ENCODE peak calls at places on chromosomes 3 and 15, in eight cellular contexts. E, Y, V, A, D, Q, T and P are unnamed samples.

GRCh38 chr3:152126260-152126659 is 142.5 kb upstream of the MBNL1 start:
- DNase-seq in E (no peak), V (no peak), Y (no peak), A (peak), D (no peak), T (no peak), Q (no peak), P (peak)

GRCh38 chr3:190326361-190326760 is 4.1 kb upstream of the CLDN1 start:
- DNase-seq in Y (no peak), E (no peak), T (no peak), V (no peak), Q (no peak), A (no peak), D (no peak), P (no peak)

GRCh38 chr3:42226470-42227425 is 39.2 kb downstream of the CCK start:
- DNase-seq in Q (no peak), E (no peak), V (no peak), Y (no peak), A (no peak), D (no peak), T (no peak), P (no peak)

GRCh38 chr3:100910986-100911385 is 82.2 kb downstream of the ABI3BP start:
- DNase-seq in E (no peak), A (no peak), Y (no peak), Q (no peak), V (no peak), D (no peak), T (no peak), P (no peak)

GRCh38 chr15:26243382-26243781 is 380.3 kb upstream of the ATP10A start:
- DNase-seq in D (no peak), T (no peak), V (no peak), Q (no peak), E (no peak), Y (no peak), A (no peak), P (no peak)

GRCh38 chr3:150035400-150035799 is 64.7 kb upstream of the PFN2 start:
- DNase-seq in Q (no peak), A (no peak), D (no peak), E (no peak), T (no peak), V (peak), Y (no peak), P (peak)

GRCh38 chr15:33655488-33655887 is 312.8 kb upstream of the CHRM5 start:
- DNase-seq in E (no peak), A (no peak), T (no peak), D (no peak), Q (no peak), Y (no peak), V (no peak), P (no peak)

GRCh38 chr3:13282528-13282985 is 137.6 kb downstream of the NUP210 start:
- DNase-seq in T (no peak), D (peak), V (peak), A (no peak), E (no peak), Y (no peak), Q (peak), P (no peak)

GRCh38 chr15:52018244-52018643 is 775 bp upstream of the MAPK6 start:
- DNase-seq in V (no peak), T (no peak), A (peak), Q (peak), Y (no peak), E (no peak), D (no peak), P (no peak)

GRCh38 chr3:11629716-11630115 is 14.0 kb downstream of the VGLL4 start:
- DNase-seq in A (peak), T (no peak), Q (no peak), Y (no peak), D (no peak), E (no peak), V (no peak), P (no peak)

GRCh38 chr15:58043192-58043903 is 22.2 kb downstream of the ALDH1A2 start:
- DNase-seq in V (peak), A (peak), T (peak), Y (no peak), E (peak), D (peak), Q (peak), P (peak)

GRCh38 chr3:14803101-14803980 is 15.4 kb upstream of the FGD5 start:
- DNase-seq in V (peak), A (no peak), E (no peak), Y (no peak), Q (peak), D (peak), T (no peak), P (no peak)

GRCh38 chr3:50450135-50450911 is 53.1 kb downstream of the CACNA2D2 start:
- DNase-seq in V (peak), A (peak), E (peak), T (peak), Y (peak), Q (no peak), D (peak), P (no peak)

GRCh38 chr3:113947372-113948014 is at the start of gene ZDHHC23:
- DNase-seq in V (peak), E (peak), A (peak), D (peak), Y (peak), T (peak), Q (peak), P (peak)

GRCh38 chr3:9113040-9113439 is 136.4 kb downstream of the SRGAP3 start:
- DNase-seq in T (no peak), V (no peak), Y (no peak), D (no peak), E (no peak), A (no peak), Q (no peak), P (no peak)

GRCh38 chr3:9109570-9109914 is 139.9 kb downstream of the SRGAP3 start:
- DNase-seq in E (no peak), A (no peak), D (no peak), V (no peak), Y (no peak), Q (no peak), T (no peak), P (no peak)

GRCh38 chr3:9110802-9111201 is 138.6 kb downstream of the SRGAP3 start:
- DNase-seq in Y (no peak), D (no peak), T (no peak), Q (no peak), A (no peak), V (no peak), E (no peak), P (no peak)

GRCh38 chr3:9110316-9110715 is 139.1 kb downstream of the SRGAP3 start:
- DNase-seq in D (no peak), A (no peak), T (no peak), V (no peak), E (no peak), Y (no peak), Q (no peak), P (no peak)

DNA sequence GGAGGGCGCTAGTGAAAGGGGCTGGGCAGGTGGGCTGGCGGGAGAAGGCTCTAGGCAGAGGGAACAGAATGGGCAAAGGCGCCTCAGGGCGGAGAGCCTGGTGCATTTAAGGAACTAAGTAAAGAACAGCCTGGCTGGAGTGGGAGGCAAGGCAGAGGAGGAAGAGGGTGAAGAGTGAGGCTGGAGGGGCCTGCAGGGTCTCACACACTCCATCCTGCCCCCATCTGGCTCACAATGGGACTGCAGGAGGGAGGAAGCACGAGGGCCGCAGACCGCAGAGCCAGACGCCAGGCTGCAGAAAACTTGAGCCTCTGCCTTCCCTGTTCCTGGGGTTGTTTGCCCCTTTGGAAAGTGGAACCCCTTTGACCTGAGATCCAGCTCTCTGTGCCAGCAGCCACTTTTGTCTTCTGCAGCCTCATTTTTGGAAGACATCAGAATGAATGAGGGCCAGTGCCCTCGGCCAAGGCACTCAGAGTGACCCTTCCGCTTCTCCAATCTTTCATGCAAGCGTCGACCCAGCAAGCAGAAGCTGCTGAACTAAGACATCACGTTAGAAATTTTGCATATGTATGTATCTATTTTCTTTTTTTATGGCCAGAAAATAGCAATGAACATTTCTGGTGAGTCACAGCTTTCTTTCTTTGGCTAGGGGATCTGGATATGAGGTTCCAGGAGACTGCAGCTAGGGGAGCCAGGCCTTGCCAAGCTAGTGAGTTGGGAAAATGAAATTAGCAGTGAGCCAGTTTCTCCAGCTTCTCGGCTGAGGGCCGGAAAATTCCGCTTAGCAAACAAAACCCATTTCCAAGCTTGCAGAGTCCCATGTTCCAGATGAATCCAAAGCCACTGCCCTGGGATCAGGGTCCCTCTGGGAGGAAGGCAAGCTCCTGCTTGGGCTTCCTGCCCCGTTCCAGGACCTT is 137.8 kb downstream of the SRGAP3 start:
- DNase-seq in Q (no peak), D (no peak), A (no peak), T (peak), Y (no peak), V (peak), E (peak), P (no peak)
- TF ChIP-seq CTCF in Q (peak), D (no peak), A (no peak), T (no peak), Y (no peak), V (no peak), E (no peak), P (peak)

GRCh38 chr15:101351736-101352135 is 56.7 kb upstream of the SNRPA1 start:
- DNase-seq in A (no peak), V (no peak), Y (no peak), T (no peak), D (no peak), E (no peak), Q (no peak), P (no peak)
- H3K4me3 ChIP-seq in A (no peak), V (no peak), Y (no peak), T (no peak), D (no peak), E (no peak), Q (no peak), P (no peak)

GRCh38 chr3:116512931-116513330 is 67.6 kb upstream of the LSAMP start:
- DNase-seq in V (no peak), Y (no peak), A (no peak), T (no peak), E (no peak), D (no peak), Q (no peak), P (no peak)

GRCh38 chr3:116512281-116512680 is 67.0 kb upstream of the LSAMP start:
- DNase-seq in D (no peak), Q (no peak), E (no peak), Y (no peak), V (no peak), A (no peak), T (no peak), P (no peak)

GRCh38 chr3:116517308-116517707 is 72.0 kb upstream of the LSAMP start:
- DNase-seq in V (no peak), A (peak), Y (no peak), D (peak), T (no peak), Q (no peak), E (no peak), P (peak)
- TF ChIP-seq CTCF in V (no peak), A (peak), Y (no peak), D (peak), T (no peak), Q (peak), E (no peak), P (peak)

GRCh38 chr15:43928152-43928551 is 101.3 kb downstream of the WDR76 start:
- DNase-seq in D (no peak), Q (no peak), V (no peak), E (no peak), A (no peak), T (no peak), Y (no peak), P (no peak)
- H3K4me3 ChIP-seq in D (no peak), Q (no peak), V (no peak), E (no peak), A (no peak), T (no peak), Y (no peak), P (no peak)

DNA sequence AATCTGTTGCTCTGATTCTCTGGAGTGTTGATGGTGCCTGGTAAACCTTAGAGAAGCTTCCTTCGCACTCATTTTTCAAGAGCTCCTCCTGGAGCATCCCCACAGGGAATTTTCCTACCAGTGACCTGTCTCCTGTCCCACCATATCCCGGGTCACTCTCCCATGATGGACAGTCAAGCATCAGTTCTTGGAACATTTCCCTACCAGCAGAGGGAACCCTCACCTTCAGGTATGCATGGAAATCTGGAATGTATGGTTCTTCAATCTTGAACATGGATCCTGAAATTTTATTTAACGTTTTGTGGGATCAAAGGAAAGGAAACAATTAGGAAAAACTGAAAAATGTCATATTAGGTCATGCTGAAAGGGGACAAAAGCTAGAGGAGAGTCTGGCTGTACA is 153.8 kb downstream of the SPATA16 start:
- DNase-seq in A (no peak), E (no peak), D (peak), Q (peak), Y (no peak), V (no peak), T (no peak), P (no peak)
- TF ChIP-seq CTCF in A (no peak), E (no peak), D (peak), Q (peak), Y (no peak), V (no peak), T (no peak), P (no peak)

DNA sequence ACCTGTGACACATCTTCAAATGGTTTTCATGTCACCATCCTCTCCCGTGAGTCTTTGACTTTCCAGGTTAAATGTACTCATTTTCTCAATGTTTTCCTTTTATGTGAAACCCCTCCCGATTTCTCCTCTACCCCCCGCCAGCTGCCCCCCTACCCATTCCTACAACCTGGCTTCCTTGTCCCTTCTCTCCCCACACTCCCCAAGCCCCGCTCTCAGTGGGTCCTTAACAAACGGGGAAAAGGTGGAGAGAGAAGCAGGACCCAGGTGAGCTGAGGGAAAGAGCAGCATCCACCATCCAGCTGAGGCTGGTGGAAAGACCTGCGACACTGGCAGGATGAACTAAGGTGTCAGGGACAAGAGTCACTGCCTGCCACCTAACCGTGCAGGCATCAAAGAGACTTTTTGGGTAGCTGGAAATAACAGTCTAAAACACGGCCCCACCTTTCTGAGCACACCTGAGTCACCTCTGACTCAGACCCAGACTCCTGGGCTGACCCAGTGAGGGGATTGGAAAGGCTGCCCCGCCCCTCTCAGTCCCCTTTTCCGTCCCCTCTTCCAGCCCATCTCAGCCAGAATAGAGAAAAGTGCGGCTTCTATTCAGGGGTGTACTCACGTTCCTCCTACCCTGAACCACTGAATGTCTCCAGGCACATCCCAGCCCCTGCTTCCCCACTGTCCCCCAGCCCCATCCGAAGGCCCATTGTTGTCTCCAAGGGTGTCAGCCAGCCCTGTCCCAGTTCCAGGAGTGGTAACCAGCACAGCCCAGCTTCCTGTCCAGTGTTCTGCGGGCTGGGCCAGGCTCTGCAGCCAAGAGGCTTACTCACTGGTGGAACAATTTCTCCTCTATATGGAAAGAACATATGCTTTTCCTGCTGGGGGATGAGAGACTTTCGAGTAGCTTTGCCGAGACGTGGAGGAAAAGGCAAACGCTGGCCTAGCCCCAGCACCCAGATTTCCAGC is 20.4 kb downstream of the ISG20 start:
- DNase-seq in A (peak), D (no peak), Q (peak), Y (no peak), E (no peak), T (no peak), V (no peak), P (no peak)
- H3K4me3 ChIP-seq in A (no peak), D (no peak), Q (peak), Y (no peak), E (no peak), T (no peak), V (no peak), P (no peak)

DNA sequence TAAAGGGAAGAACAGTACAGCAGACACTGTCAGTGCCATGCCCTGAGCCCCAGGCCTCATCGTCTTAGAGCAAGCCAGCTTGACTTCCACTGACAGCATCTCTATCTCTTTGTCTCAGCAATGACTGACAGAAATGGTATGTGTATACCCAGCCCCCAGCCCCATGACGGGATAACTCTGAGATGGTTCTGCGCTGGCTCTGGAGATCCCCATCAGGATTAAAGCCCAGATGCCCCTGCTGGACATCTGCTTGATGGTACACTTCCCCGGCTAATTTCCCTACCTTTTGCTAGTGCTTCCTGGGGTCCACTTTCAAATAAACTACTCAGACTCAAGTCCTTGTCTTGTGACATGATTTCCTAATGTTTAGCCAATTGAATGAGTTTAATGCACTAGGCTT is 7.6 kb downstream of the NMNAT3 start:
- DNase-seq in D (no peak), Y (no peak), Q (no peak), E (no peak), A (no peak), V (no peak), T (no peak), P (no peak)
- TF ChIP-seq CTCF in D (no peak), Y (no peak), Q (no peak), E (no peak), A (no peak), V (no peak), T (no peak), P (no peak)

GRCh38 chr15:79035111-79035601 is 55.4 kb downstream of the RASGRF1 start:
- DNase-seq in Y (no peak), E (no peak), V (no peak), A (no peak), T (no peak), D (no peak), Q (no peak), P (peak)
- H3K4me3 ChIP-seq in Y (peak), E (no peak), V (no peak), A (no peak), T (no peak), D (no peak), Q (no peak), P (no peak)

DNA sequence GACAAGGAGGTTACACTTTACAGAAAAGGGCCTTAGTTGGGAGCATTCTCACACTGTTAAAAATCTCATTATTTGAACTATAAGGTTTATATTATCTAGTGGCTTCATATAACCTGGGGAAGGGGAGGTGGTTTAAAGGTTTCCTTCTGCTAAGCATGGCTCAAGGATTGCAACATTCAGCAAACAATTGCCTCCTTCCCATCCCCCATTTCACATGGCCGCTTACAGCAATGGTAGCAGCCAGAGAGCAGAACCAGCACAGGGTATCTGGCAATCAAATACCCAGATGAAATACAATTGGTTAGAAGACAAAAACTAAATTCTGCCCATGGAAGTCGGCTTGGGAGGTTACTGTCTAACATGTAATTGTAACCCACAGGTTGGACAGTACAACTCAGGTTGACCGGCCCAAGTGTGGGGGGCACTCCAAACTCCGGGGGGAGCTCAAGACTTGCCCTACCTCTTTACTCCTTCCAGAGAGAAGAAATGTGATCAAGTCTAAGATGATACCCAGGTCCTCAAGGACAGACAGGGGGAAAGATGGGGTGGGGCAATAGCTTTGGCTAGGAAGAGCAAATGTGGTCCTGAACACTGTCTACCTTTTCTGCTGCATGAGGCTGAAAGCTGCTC is 15.5 kb downstream of the ETV5 start:
- DNase-seq in Q (no peak), D (no peak), V (no peak), Y (no peak), A (no peak), E (no peak), T (no peak), P (no peak)
- TF ChIP-seq CTCF in Q (no peak), D (no peak), V (no peak), Y (no peak), A (no peak), E (no peak), T (no peak), P (no peak)

DNA sequence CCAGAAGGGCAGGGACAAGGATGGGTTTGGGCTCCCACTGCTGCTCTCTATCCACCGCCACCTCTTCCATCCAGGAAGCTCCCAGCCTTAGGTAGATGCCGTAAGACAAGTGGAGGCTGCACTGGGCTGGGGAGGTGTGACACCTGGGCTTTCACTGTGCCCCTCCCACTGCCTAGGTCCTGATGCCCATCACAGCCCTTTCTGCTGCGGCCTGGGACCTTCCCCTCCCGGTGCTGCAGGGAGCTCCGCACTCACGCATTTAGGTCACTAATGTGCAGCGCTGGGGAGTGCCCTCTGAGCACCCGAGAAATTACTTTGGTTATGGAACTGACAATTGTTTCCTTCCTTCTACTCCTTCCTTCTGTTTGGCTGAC is 850 bp downstream of the LTF start:
- DNase-seq in D (no peak), E (no peak), Q (no peak), A (no peak), V (no peak), Y (no peak), T (no peak), P (no peak)
- H3K4me3 ChIP-seq in D (no peak), E (no peak), Q (no peak), A (no peak), V (no peak), Y (peak), T (no peak), P (no peak)